ENCODE peak calls at places on chromosomes 1 and 21, in four cellular contexts. B is neural crest cell; S is CD8-positive, alpha-beta T cell; N is HCT116. K is an unnamed sample.

GRCh38 chr1:178607718-178608408 is 95.0 kb downstream of the TEX35 start:
- DNase-seq in B (no peak), S (no peak), N (no peak), K (no peak)

GRCh38 chr21:14267071-14267470 is 51.1 kb downstream of the RBM11 start:
- DNase-seq in B (no peak), S (no peak), N (no peak), K (no peak)

GRCh38 chr1:180241716-180242544 is 11.9 kb downstream of the LHX4 start:
- DNase-seq in B (no peak), S (no peak), N (no peak), K (no peak)

GRCh38 chr21:39118061-39118460 is 65.2 kb downstream of the PSMG1 start:
- DNase-seq in B (no peak), S (no peak), N (no peak), K (no peak)

GRCh38 chr21:46515109-46515508 is 56.4 kb downstream of the DIP2A start:
- DNase-seq in B (no peak), S (peak), N (no peak), K (no peak)

GRCh38 chr1:47508900-47509488 is 71.2 kb downstream of the FOXD2 start:
- DNase-seq in B (no peak), S (no peak), N (no peak), K (no peak)

GRCh38 chr1:112852276-112852675 is 103.7 kb downstream of the SLC16A1 start:
- DNase-seq in B (no peak), S (no peak), N (no peak), K (no peak)

GRCh38 chr1:152356736-152357135 is 3.1 kb downstream of the FLG2 start:
- DNase-seq in B (no peak), S (no peak), N (no peak), K (no peak)

GRCh38 chr1:186880982-186881381 is 52.2 kb downstream of the PLA2G4A start:
- DNase-seq in B (no peak), S (no peak), N (no peak), K (no peak)

GRCh38 chr1:154589780-154590179 is 18.2 kb downstream of the ADAR start:
- DNase-seq in B (no peak), S (no peak), N (no peak), K (no peak)

GRCh38 chr1:94929351-94929814 is 2.5 kb upstream of the CNN3 start:
- DNase-seq in B (no peak), S (no peak), N (no peak), K (no peak)

GRCh38 chr1:145961425-145962156 is 2.8 kb downstream of the ANKRD34A start:
- DNase-seq in B (no peak), S (peak), N (no peak), K (no peak)

DNA sequence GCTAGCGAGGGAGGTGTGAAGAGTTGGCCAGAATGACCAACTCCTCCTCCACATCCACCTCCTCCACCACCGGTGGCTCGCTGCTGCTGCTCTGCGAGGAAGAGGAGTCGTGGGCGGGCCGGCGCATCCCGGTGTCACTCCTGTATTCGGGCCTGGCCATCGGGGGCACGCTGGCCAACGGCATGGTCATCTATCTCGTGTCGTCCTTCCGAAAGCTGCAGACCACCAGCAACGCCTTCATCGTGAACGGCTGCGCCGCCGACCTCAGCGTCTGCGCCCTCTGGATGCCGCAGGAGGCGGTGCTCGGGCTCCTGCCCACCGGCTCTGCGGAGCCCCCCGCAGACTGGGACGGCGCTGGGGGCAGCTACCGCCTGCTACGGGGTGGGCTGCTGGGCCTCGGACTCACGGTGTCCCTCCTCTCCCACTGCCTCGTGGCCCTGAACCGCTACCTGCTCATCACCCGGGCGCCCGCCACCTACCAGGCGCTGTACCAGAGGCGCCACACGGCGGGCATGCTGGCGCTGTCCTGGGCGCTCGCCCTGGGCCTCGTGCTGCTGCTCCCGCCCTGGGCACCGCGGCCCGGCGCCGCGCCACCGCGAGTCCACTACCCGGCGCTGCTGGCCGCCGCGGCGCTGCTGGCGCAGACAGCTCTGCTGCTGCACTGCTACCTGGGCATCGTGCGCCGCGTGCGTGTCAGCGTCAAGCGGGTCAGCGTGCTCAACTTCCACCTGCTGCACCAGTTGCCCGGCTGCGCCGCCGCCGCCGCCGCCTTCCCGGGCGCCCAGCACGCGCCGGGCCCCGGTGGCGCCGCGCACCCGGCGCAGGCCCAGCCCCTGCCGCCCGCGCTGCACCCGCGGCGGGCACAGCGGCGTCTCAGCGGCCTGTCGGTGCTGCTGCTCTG is 1.2 kb downstream of the GPR88 start:
- DNase-seq in B (peak), S (peak), N (no peak), K (no peak)
- TF ChIP-seq CTCF in B (peak), S (peak), N (no peak), K (no peak)

GRCh38 chr1:206116873-206117150 is 376 bp downstream of the AVPR1B start:
- DNase-seq in B (no peak), S (no peak), N (no peak), K (no peak)

GRCh38 chr1:206115791-206116190 is 1.4 kb downstream of the AVPR1B start:
- DNase-seq in B (no peak), S (no peak), N (no peak), K (no peak)

GRCh38 chr1:206114692-206115430 is 2.3 kb downstream of the AVPR1B start:
- DNase-seq in B (no peak), S (no peak), N (no peak), K (no peak)

GRCh38 chr1:206116191-206116872 is 856 bp downstream of the AVPR1B start:
- DNase-seq in B (no peak), S (no peak), N (no peak), K (no peak)

DNA sequence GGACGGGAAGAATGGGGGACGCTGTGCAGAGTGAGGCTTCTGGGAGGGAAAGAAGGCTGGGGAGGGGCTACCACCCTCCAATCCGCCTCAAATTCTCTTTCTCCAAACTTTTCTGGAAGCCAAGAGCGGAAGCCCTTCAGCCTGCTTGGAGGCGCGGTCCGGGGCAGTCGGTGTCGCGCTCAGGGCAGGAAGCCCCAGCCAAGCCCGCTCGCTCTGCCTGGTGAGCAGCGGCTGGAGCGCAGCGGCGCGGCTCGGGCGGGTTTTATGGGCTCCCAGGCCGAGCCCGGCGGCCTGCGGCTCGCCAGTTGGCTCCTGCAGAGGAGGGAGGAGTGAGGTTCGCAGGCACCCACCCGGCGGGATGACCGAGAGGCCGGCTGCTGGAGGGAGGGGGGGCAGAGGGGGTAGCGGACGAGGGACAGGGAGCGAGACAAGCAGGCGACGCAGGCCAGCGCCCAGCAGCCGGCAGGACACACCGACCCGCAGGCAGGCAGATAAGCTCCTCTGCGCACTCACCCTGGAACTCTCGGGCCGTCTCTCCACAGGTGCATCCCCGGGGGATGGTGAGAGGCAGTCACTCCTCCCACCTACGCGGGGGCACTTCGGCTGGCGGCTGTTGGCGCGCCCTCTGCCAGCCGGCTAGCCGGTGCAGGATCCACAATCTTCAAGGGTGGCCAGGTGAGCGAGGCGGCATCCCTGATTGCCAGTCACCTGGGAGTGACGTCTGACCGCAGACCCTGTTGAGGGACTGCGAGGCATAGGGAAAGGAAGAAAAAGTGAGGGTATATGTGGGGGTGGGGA is at the start of gene AVPR1B:
- DNase-seq in B (peak), S (no peak), N (no peak), K (no peak)
- TF ChIP-seq CTCF in B (peak), S (no peak), N (no peak), K (peak)

DNA sequence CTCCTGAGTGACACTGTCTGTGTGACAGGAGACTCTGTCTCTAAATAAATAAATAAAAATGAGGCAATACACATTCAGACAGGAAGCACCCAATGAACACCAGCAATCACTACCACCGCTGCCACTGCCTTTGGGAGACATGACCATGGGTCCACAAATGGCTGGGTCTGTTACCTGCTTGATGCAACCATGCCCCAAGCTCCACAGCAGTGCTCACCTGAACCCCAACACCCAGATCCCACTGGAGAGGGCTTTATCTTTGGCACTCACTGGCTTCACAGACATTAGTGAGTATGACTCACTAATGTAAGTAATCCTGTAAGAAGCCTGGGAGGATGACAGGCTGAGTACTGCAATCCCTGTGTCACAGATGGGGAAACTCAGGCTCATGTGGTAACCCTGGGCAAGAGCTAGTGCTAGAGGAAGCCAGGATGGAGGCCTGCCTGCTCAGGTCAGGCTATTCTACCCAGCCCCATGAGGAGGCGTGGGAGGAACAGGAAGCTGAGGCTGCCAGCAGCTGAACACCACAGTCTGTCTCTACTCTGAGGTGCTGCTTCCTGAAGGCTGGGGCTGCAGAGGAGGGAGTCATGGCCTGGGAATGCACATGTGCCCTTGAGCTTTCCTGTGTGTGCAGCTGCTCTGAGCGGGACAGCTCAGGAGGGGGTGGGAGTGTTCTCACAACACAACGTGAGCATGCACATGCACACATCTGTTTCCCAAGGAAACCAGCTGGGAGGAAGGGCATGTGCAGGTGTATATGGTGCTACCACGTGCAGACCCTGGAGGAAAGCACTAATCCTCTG is 43.0 kb downstream of the SLC9A1 start:
- DNase-seq in B (no peak), S (peak), N (peak), K (peak)
- TF ChIP-seq CTCF in B (no peak), S (peak), N (peak), K (peak)

GRCh38 chr21:31279214-31279613 is 64.8 kb downstream of the TIAM1 start:
- DNase-seq in B (no peak), S (no peak), N (no peak), K (no peak)
- TF ChIP-seq CTCF in B (no peak), S (no peak), N (no peak), K (no peak)

GRCh38 chr1:171983584-171983983 is 142.3 kb downstream of the DNM3 start:
- DNase-seq in B (no peak), S (no peak), N (peak), K (no peak)
- TF ChIP-seq CTCF in B (peak), S (no peak), N (peak), K (no peak)

DNA sequence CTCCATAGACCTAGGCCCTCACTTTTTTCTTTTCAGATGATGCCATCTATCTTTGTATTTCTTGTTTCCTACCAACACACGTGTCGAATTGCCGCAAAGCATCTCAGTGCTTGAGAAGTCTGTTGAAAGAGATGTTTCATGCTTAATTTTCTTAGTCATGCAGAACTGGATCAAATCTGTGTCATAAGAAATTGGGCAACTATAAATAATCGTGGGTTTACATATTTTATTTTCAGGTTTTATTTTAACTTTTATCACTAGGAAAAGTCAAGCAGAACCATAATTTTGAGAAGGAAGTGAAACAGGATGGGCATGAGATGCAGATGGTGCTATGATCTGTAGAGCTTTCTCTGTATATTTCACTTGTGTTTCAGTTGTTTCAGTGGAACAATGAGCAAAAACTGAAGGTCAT is 199.3 kb downstream of the S1PR1 start:
- DNase-seq in B (no peak), S (no peak), N (no peak), K (no peak)
- TF ChIP-seq CTCF in B (no peak), S (no peak), N (no peak), K (no peak)

GRCh38 chr1:229642970-229643369 is 16.9 kb downstream of the URB2 start:
- DNase-seq in B (no peak), S (no peak), N (no peak), K (no peak)

GRCh38 chr1:229641306-229641705 is 15.3 kb downstream of the URB2 start:
- DNase-seq in B (no peak), S (no peak), N (no peak), K (no peak)

GRCh38 chr1:229645296-229646050 is 19.4 kb downstream of the URB2 start:
- DNase-seq in B (peak), S (no peak), N (no peak), K (no peak)

GRCh38 chr1:229642376-229642775 is 16.3 kb downstream of the URB2 start:
- DNase-seq in B (no peak), S (no peak), N (no peak), K (no peak)

GRCh38 chr1:229643996-229644748 is 18.1 kb downstream of the URB2 start:
- DNase-seq in B (no peak), S (no peak), N (no peak), K (no peak)
- TF ChIP-seq CTCF in B (no peak), S (no peak), N (no peak), K (no peak)

DNA sequence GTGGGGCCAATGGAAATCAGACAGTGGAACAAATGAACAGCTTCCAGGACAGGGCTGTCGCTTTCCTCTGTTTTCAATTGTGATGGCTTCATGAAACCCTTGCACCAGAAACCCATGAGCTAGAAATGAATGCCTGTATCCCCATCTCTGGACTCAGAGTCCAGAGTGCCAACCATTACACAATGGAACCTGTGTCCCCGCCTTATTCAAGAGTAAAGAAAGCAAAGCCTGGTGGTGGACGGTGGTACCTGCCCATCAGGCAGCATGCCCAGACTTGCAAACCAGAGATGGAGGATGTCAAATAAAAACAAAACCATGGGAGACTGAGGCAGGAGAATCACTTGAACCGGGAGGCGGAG is 4.4 kb upstream of the CAPN2 start:
- DNase-seq in B (no peak), S (no peak), N (peak), K (no peak)
- TF ChIP-seq CTCF in B (peak), S (no peak), N (no peak), K (no peak)